ENCODE peak calls at places on chromosome 17, in ten cellular contexts. I is HEK293T; Q is GDM1; M is activated CD4-positive, alpha-beta T cell treated with anti-CD3 and anti-CD28 coated beads for 1 hour; A is Right ventricle myocardium superior; X is germinal center; K is hippocampal formation; Z is adipocyte; W is cardiac muscle cell; C is stimulated activated CD4-positive, alpha-beta T cell treated with anti-CD3 and anti-CD28 coated beads, Interleukin-12 subunit alpha, Interleukin-12 subunit beta, amount 100 ng/mL, for 4 hours. T is an unnamed sample.
A peak's percentile ranks its signal among the peaks of the same experiment; 100 is the strongest.

GRCh38 chr17:14793237-14793636 is 471.9 kb downstream of the PMP22 start:
- DNase-seq in I (no peak), Q (no peak), M (no peak), A (no peak), X (no peak), K (no peak), Z (peak; percentile 36), W (peak; percentile 27), C (no peak), T (no peak)

GRCh38 chr17:35773674-35774425 is 13.2 kb downstream of the C17orf50 start:
- DNase-seq in I (no peak), Q (peak; percentile 25), M (no peak), A (no peak), X (no peak), K (no peak), Z (no peak), W (no peak), C (no peak), T (no peak)

GRCh38 chr17:29070308-29070707 is 27.4 kb downstream of the PIPOX start:
- DNase-seq in I (no peak), Q (no peak), M (no peak), A (no peak), X (no peak), K (no peak), Z (no peak), W (no peak), C (no peak), T (no peak)

GRCh38 chr17:13498184-13498583 is 103.5 kb downstream of the HS3ST3A1 start:
- DNase-seq in I (no peak), Q (no peak), M (no peak), A (no peak), X (no peak), K (no peak), Z (no peak), W (no peak), C (no peak), T (no peak)

GRCh38 chr17:31452101-31452500 is 60.6 kb downstream of the RAB11FIP4 start:
- DNase-seq in I (no peak), Q (no peak), M (no peak), A (no peak), X (no peak), K (no peak), Z (peak; percentile 25), W (no peak), C (no peak), T (no peak)

GRCh38 chr17:66985838-66986237 is 21.3 kb downstream of the CACNG4 start:
- DNase-seq in I (no peak), Q (no peak), M (no peak), A (no peak), X (no peak), K (no peak), Z (no peak), W (no peak), C (no peak), T (no peak)

GRCh38 chr17:41697122-41697962 is 8.7 kb downstream of the EIF1 start:
- DNase-seq in I (peak; percentile 60), Q (no peak), M (no peak), A (peak; percentile 82), X (no peak), K (peak; percentile 39), Z (peak; percentile 51), W (peak; percentile 85), C (no peak), T (peak; percentile 82)

GRCh38 chr17:32323784-32324590 is 18.0 kb downstream of the C17orf75 start:
- DNase-seq in I (no peak), Q (no peak), M (no peak), A (no peak), X (no peak), K (peak; percentile 69), Z (no peak), W (no peak), C (no peak), T (peak; percentile 79)

GRCh38 chr17:43669971-43670644 is 8.4 kb upstream of the MEOX1 start:
- DNase-seq in I (peak; percentile 31), Q (no peak), M (no peak), A (no peak), X (no peak), K (no peak), Z (no peak), W (no peak), C (no peak), T (no peak)

GRCh38 chr17:56792267-56792666 is 41.5 kb downstream of the C17orf67 start:
- DNase-seq in I (no peak), Q (no peak), M (no peak), A (no peak), X (no peak), K (no peak), Z (no peak), W (no peak), C (no peak), T (no peak)

GRCh38 chr17:61474235-61474927 is 22.2 kb downstream of the TBX4 start:
- DNase-seq in I (no peak), Q (no peak), M (no peak), A (no peak), X (no peak), K (no peak), Z (no peak), W (peak; percentile 27), C (no peak), T (no peak)

GRCh38 chr17:32281011-32281451 is 15.4 kb downstream of the RHBDL3 start:
- DNase-seq in I (no peak), Q (no peak), M (no peak), A (peak; percentile 82), X (no peak), K (no peak), Z (no peak), W (no peak), C (no peak), T (no peak)

GRCh38 chr17:58520843-58521430 is 6.5 kb upstream of the MTMR4 start:
- DNase-seq in I (peak; percentile 53), Q (no peak), M (no peak), A (no peak), X (no peak), K (no peak), Z (peak; percentile 49), W (peak; percentile 43), C (no peak), T (peak; percentile 60)

GRCh38 chr17:58172369-58173071 is 5.7 kb downstream of the OR4D2 start:
- DNase-seq in I (peak; percentile 64), Q (peak; percentile 10), M (peak; percentile 29), A (no peak), X (peak; percentile 30), K (no peak), Z (no peak), W (peak; percentile 25), C (no peak), T (no peak)

GRCh38 chr17:26818736-26819135 is 475.2 kb upstream of the WSB1 start:
- DNase-seq in I (no peak), Q (no peak), M (no peak), A (no peak), X (no peak), K (no peak), Z (peak; percentile 0), W (peak; percentile 6), C (no peak), T (no peak)

GRCh38 chr17:83194761-83195329 is 115.4 kb downstream of the METRNL start:
- DNase-seq in I (no peak), Q (no peak), M (no peak), A (peak; percentile 38), X (no peak), K (no peak), Z (peak; percentile 43), W (no peak), C (no peak), T (peak; percentile 73)

GRCh38 chr17:75688209-75688771 is 21.2 kb downstream of the SAP30BP start:
- DNase-seq in I (no peak), Q (no peak), M (no peak), A (no peak), X (no peak), K (no peak), Z (peak; percentile 72), W (peak; percentile 88), C (no peak), T (peak; percentile 32)

GRCh38 chr17:58046230-58047094 is 36.8 kb upstream of the DYNLL2 start:
- DNase-seq in I (no peak), Q (no peak), M (no peak), A (peak; percentile 50), X (no peak), K (peak; percentile 28), Z (no peak), W (no peak), C (no peak), T (no peak)

GRCh38 chr17:62793919-62794665 is 14.0 kb downstream of the MARCHF10 start:
- DNase-seq in I (no peak), Q (no peak), M (no peak), A (no peak), X (no peak), K (no peak), Z (no peak), W (no peak), C (no peak), T (no peak)

GRCh38 chr17:48610282-48611211 is at the start of gene HOXB7:
- DNase-seq in I (no peak), Q (no peak), M (no peak), A (peak; percentile 74), X (peak; percentile 85), K (no peak), Z (no peak), W (no peak), C (peak; percentile 60), T (peak; percentile 94)

GRCh38 chr17:2721603-2722002 is 10.0 kb upstream of the CLUH start:
- DNase-seq in I (no peak), Q (no peak), M (no peak), A (no peak), X (no peak), K (no peak), Z (no peak), W (no peak), C (no peak), T (no peak)

GRCh38 chr17:57084361-57084801 is 665 bp upstream of the AKAP1 start:
- DNase-seq in I (no peak), Q (no peak), M (no peak), A (no peak), X (no peak), K (no peak), Z (no peak), W (no peak), C (no peak), T (no peak)

GRCh38 chr17:2391597-2392251 is 9.1 kb downstream of the MNT start:
- DNase-seq in I (no peak), Q (no peak), M (no peak), A (no peak), X (no peak), K (no peak), Z (no peak), W (no peak), C (no peak), T (peak; percentile 78)

GRCh38 chr17:65941500-65941899 is 250.4 kb downstream of the CEP112 start:
- DNase-seq in I (no peak), Q (no peak), M (no peak), A (no peak), X (no peak), K (no peak), Z (no peak), W (peak; percentile 13), C (no peak), T (no peak)

GRCh38 chr17:69819316-69820087 is 255.5 kb upstream of the KCNJ16 start:
- DNase-seq in I (no peak), Q (no peak), M (no peak), A (no peak), X (no peak), K (no peak), Z (peak; percentile 39), W (peak; percentile 11), C (no peak), T (no peak)

GRCh38 chr17:37816951-37817350 is 72.1 kb upstream of the HNF1B start:
- DNase-seq in I (no peak), Q (no peak), M (no peak), A (no peak), X (no peak), K (no peak), Z (no peak), W (no peak), C (no peak), T (no peak)

GRCh38 chr17:75487351-75488070 is 27.8 kb downstream of the CASKIN2 start:
- DNase-seq in I (no peak), Q (peak; percentile 81), M (no peak), A (peak; percentile 70), X (peak; percentile 60), K (no peak), Z (no peak), W (peak; percentile 52), C (peak; percentile 11), T (no peak)

GRCh38 chr17:78748048-78748729 is 33.9 kb downstream of the CYTH1 start:
- DNase-seq in I (no peak), Q (no peak), M (no peak), A (no peak), X (no peak), K (no peak), Z (no peak), W (no peak), C (no peak), T (no peak)

T was measured in kidney.